ENCODE peak calls at places on chromosomes 7 and 10, in four cellular contexts. V is ACHN, Z is transverse colon, F is testis. S is an unnamed sample.

GRCh38 chr10:75611972-75612331 is 180.5 kb downstream of the LRMDA start:
- DNase-seq in F (no peak), V (peak; percentile 21), Z (no peak), S (no peak)

GRCh38 chr7:38107486-38107893 is 70.6 kb upstream of the STARD3NL start:
- DNase-seq in Z (peak; percentile 70), F (peak; percentile 79), V (peak; percentile 72), S (peak; percentile 93)

GRCh38 chr10:114767101-114767588 is 54.4 kb upstream of the FHIP2A start:
- DNase-seq in V (peak; percentile 87), F (no peak), Z (no peak), S (peak; percentile 42)

GRCh38 chr7:44853391-44853790 is 5.5 kb upstream of the H2AZ2 start:
- DNase-seq in F (no peak), Z (no peak), V (no peak), S (no peak)

GRCh38 chr10:988667-989545 is 672 bp downstream of the GTPBP4 start:
- DNase-seq in Z (no peak), F (no peak), V (peak; percentile 15), S (no peak)

GRCh38 chr7:86664486-86664885 is 20.8 kb downstream of the GRM3 start:
- DNase-seq in Z (no peak), V (no peak), F (no peak), S (no peak)

GRCh38 chr7:87148332-87148955 is 3.8 kb upstream of the DMTF1 start:
- DNase-seq in V (peak; percentile 59), F (no peak), Z (no peak), S (peak; percentile 82)

GRCh38 chr10:35607475-35608316 is 2.6 kb downstream of the GJD4 start:
- DNase-seq in V (no peak), Z (no peak), F (peak; percentile 17), S (no peak)

GRCh38 chr7:129721139-129721538 is 109.6 kb downstream of the NRF1 start:
- DNase-seq in F (no peak), Z (no peak), V (no peak), S (no peak)

GRCh38 chr10:118621304-118621942 is 26.0 kb upstream of the PRLHR start:
- DNase-seq in F (no peak), Z (no peak), V (no peak), S (peak; percentile 16)

GRCh38 chr7:93060865-93061264 is 56.9 kb downstream of the SAMD9 start:
- DNase-seq in V (no peak), F (no peak), Z (no peak), S (no peak)

GRCh38 chr7:133345690-133346421 is 93.0 kb downstream of the EXOC4 start:
- DNase-seq in Z (no peak), F (no peak), V (no peak), S (no peak)

GRCh38 chr10:125218967-125219366 is 58.6 kb upstream of the CTBP2 start:
- DNase-seq in Z (peak; percentile 14), V (no peak), F (no peak), S (no peak)

GRCh38 chr7:45178241-45179225 is 20.9 kb downstream of the RAMP3 start:
- DNase-seq in Z (no peak), F (no peak), V (no peak), S (peak; percentile 50)

GRCh38 chr7:7639847-7640220 is 718 bp upstream of the UMAD1 start:
- DNase-seq in F (peak; percentile 28), V (peak; percentile 55), Z (peak; percentile 37), S (peak; percentile 51)

GRCh38 chr7:143974457-143974856 is 19.8 kb downstream of the OR2F1 start:
- DNase-seq in F (no peak), Z (no peak), V (no peak), S (peak; percentile 33)

GRCh38 chr7:141354251-141354650 is 197.0 kb upstream of the AGK start:
- DNase-seq in Z (no peak), F (no peak), V (peak; percentile 57), S (no peak)

GRCh38 chr10:98404571-98405396 is 10.2 kb downstream of the PYROXD2 start:
- DNase-seq in Z (no peak), V (no peak), F (no peak), S (peak; percentile 25)

S was measured in SW480.